ENCODE peak calls at places on chromosomes 11 and 22, in five cellular contexts. One of them, this sample, is unnamed.

GRCh38 chr22:24149191-24149590 is 32.1 kb upstream of the SUSD2 start:
- DNase-seq in thoracic aorta: no peak
- DNase-seq in NCI-H2107: no peak
- DNase-seq in T-cell: no peak
- DNase-seq in GM12891: no peak
- DNase-seq in this sample: no peak

GRCh38 chr11:73192272-73192671 is 25.8 kb upstream of the P2RY2 start:
- DNase-seq in thoracic aorta: no peak
- DNase-seq in NCI-H2107: no peak
- DNase-seq in T-cell: no peak
- DNase-seq in GM12891: no peak
- DNase-seq in this sample: no peak

GRCh38 chr11:124844664-124845079 is 20.6 kb upstream of the ROBO3 start:
- DNase-seq in thoracic aorta: no peak
- DNase-seq in NCI-H2107: no peak
- DNase-seq in T-cell: no peak
- DNase-seq in GM12891: no peak
- DNase-seq in this sample: no peak

GRCh38 chr22:19492504-19493174 is 12.9 kb downstream of the CDC45 start:
- DNase-seq in thoracic aorta: no peak
- DNase-seq in NCI-H2107: no peak
- DNase-seq in T-cell: no peak
- DNase-seq in GM12891: no peak
- DNase-seq in this sample: no peak

GRCh38 chr11:115845872-115846271 is 341.7 kb upstream of the CADM1 start:
- DNase-seq in thoracic aorta: no peak
- DNase-seq in NCI-H2107: no peak
- DNase-seq in T-cell: no peak
- DNase-seq in GM12891: no peak
- DNase-seq in this sample: no peak

GRCh38 chr22:23856721-23857605 is 712 bp upstream of the SLC2A11 start:
- DNase-seq in thoracic aorta: no peak
- DNase-seq in NCI-H2107: no peak
- DNase-seq in T-cell: no peak
- DNase-seq in GM12891: peak; percentile 65
- DNase-seq in this sample: no peak

GRCh38 chr11:58199271-58199670 is 4.7 kb downstream of the OR1S2 start:
- DNase-seq in thoracic aorta: no peak
- DNase-seq in NCI-H2107: no peak
- DNase-seq in T-cell: no peak
- DNase-seq in GM12891: no peak
- DNase-seq in this sample: no peak

GRCh38 chr22:26889794-26890193 is 232.4 kb downstream of the MIAT start:
- DNase-seq in thoracic aorta: no peak
- DNase-seq in NCI-H2107: no peak
- DNase-seq in T-cell: no peak
- DNase-seq in GM12891: no peak
- DNase-seq in this sample: no peak

GRCh38 chr11:72789493-72790131 is 4.2 kb downstream of the STARD10 start:
- DNase-seq in thoracic aorta: no peak
- DNase-seq in NCI-H2107: no peak
- DNase-seq in T-cell: no peak
- DNase-seq in GM12891: no peak
- DNase-seq in this sample: no peak

GRCh38 chr22:28381427-28382167 is 298.0 kb downstream of the TTC28 start:
- DNase-seq in thoracic aorta: no peak
- DNase-seq in NCI-H2107: no peak
- DNase-seq in T-cell: no peak
- DNase-seq in GM12891: no peak
- DNase-seq in this sample: no peak

GRCh38 chr22:30490399-30490798 is 15.1 kb downstream of the SEC14L4 start:
- DNase-seq in thoracic aorta: no peak
- DNase-seq in NCI-H2107: no peak
- DNase-seq in T-cell: no peak
- DNase-seq in GM12891: no peak
- DNase-seq in this sample: no peak

GRCh38 chr11:69425895-69426544 is 55.4 kb upstream of the LINC01488 start:
- DNase-seq in thoracic aorta: no peak
- DNase-seq in NCI-H2107: no peak
- DNase-seq in T-cell: no peak
- DNase-seq in GM12891: no peak
- DNase-seq in this sample: no peak

GRCh38 chr11:43392713-43393112 is 34.0 kb downstream of the TTC17 start:
- DNase-seq in thoracic aorta: no peak
- DNase-seq in NCI-H2107: no peak
- DNase-seq in T-cell: no peak
- DNase-seq in GM12891: no peak
- DNase-seq in this sample: no peak

GRCh38 chr22:50712341-50713007 is 25.5 kb upstream of the ACR start:
- DNase-seq in thoracic aorta: no peak
- DNase-seq in NCI-H2107: no peak
- DNase-seq in T-cell: no peak
- DNase-seq in GM12891: no peak
- DNase-seq in this sample: no peak

GRCh38 chr11:22807391-22807790 is 22.2 kb downstream of the SVIP start:
- DNase-seq in thoracic aorta: no peak
- DNase-seq in NCI-H2107: no peak
- DNase-seq in T-cell: no peak
- DNase-seq in GM12891: no peak
- DNase-seq in this sample: no peak

GRCh38 chr22:17114173-17114957 is 6.8 kb downstream of the TMEM121B start:
- DNase-seq in thoracic aorta: no peak
- DNase-seq in NCI-H2107: no peak
- DNase-seq in T-cell: no peak
- DNase-seq in GM12891: no peak
- DNase-seq in this sample: no peak

GRCh38 chr22:26398741-26399153 is 30.3 kb upstream of the ASPHD2 start:
- DNase-seq in thoracic aorta: no peak
- DNase-seq in NCI-H2107: no peak
- DNase-seq in T-cell: peak; percentile 30
- DNase-seq in GM12891: peak; percentile 35
- DNase-seq in this sample: peak; percentile 54

This sample was measured in CD4-positive, alpha-beta T cell.